ENCODE peak calls at places on chromosomes 13 and 19, in nine cellular contexts. L, N, O, E, B, T, H, I and D are unnamed samples.

GRCh38 chr19:51689751-51690358 is 3.3 kb upstream of the SPACA6 start:
- DNase-seq in L (peak), N (no peak), O (peak), E (peak), B (peak), T (peak), H (no peak), I (peak), D (peak)

GRCh38 chr13:75495938-75496337 is 14.0 kb upstream of the TBC1D4 start:
- DNase-seq in L (peak), N (no peak), O (no peak), E (no peak), B (no peak), T (no peak), H (peak), I (no peak), D (no peak)

GRCh38 chr13:112069063-112069726 is 2.2 kb downstream of the SOX1 start:
- DNase-seq in L (no peak), N (no peak), O (no peak), E (no peak), B (no peak), T (no peak), H (no peak), I (no peak), D (no peak)

GRCh38 chr13:46039421-46040036 is 13.0 kb downstream of the ZC3H13 start:
- DNase-seq in L (peak), N (no peak), O (no peak), E (no peak), B (no peak), T (no peak), H (no peak), I (no peak), D (no peak)

GRCh38 chr13:31349156-31349555 is 149.4 kb downstream of the B3GLCT start:
- DNase-seq in L (no peak), N (no peak), O (no peak), E (no peak), B (no peak), T (no peak), H (no peak), I (no peak), D (no peak)

GRCh38 chr13:73828811-73829210 is 305.4 kb downstream of the KLF12 start:
- DNase-seq in L (no peak), N (no peak), O (no peak), E (no peak), B (peak), T (no peak), H (no peak), I (no peak), D (no peak)

GRCh38 chr13:76473552-76474134 is 412.6 kb downstream of the KCTD12 start:
- DNase-seq in L (peak), N (peak), O (peak), E (peak), B (peak), T (peak), H (peak), I (peak), D (peak)

GRCh38 chr13:78777973-78778372 is 119.0 kb upstream of the OBI1 start:
- DNase-seq in L (no peak), N (no peak), O (no peak), E (no peak), B (no peak), T (no peak), H (no peak), I (no peak), D (no peak)

GRCh38 chr13:26061947-26062346 is 10.1 kb upstream of the SHISA2 start:
- DNase-seq in L (peak), N (no peak), O (no peak), E (no peak), B (no peak), T (no peak), H (peak), I (no peak), D (no peak)

GRCh38 chr19:18661346-18661745 is 22.1 kb upstream of the CRTC1 start:
- DNase-seq in L (no peak), N (no peak), O (no peak), E (no peak), B (no peak), T (no peak), H (no peak), I (no peak), D (no peak)

GRCh38 chr19:14346279-14346678 is 35.0 kb upstream of the ADGRE5 start:
- DNase-seq in L (no peak), N (no peak), O (no peak), E (no peak), B (no peak), T (no peak), H (no peak), I (no peak), D (no peak)

GRCh38 chr13:113592571-113592970 is 8.0 kb downstream of the TFDP1 start:
- DNase-seq in L (no peak), N (no peak), O (no peak), E (no peak), B (no peak), T (no peak), H (no peak), I (no peak), D (peak)

GRCh38 chr13:73985789-73986188 is 148.4 kb downstream of the KLF12 start:
- DNase-seq in L (no peak), N (no peak), O (no peak), E (no peak), B (peak), T (no peak), H (no peak), I (no peak), D (no peak)

GRCh38 chr19:39497850-39498261 is 891 bp upstream of the DLL3 start:
- DNase-seq in L (peak), N (no peak), O (peak), E (peak), B (peak), T (no peak), H (no peak), I (peak), D (no peak)

GRCh38 chr19:4971424-4971793 is 2.5 kb downstream of the KDM4B start:
- DNase-seq in L (no peak), N (no peak), O (peak), E (no peak), B (peak), T (no peak), H (no peak), I (no peak), D (no peak)

GRCh38 chr19:4715529-4716221 is 8.0 kb downstream of the DPP9 start:
- DNase-seq in L (no peak), N (no peak), O (no peak), E (no peak), B (no peak), T (no peak), H (no peak), I (no peak), D (no peak)

GRCh38 chr19:47714339-47714738 is 1.1 kb downstream of the EHD2 start:
- DNase-seq in L (peak), N (no peak), O (no peak), E (no peak), B (no peak), T (no peak), H (no peak), I (no peak), D (no peak)

GRCh38 chr13:97382276-97382675 is 51.7 kb upstream of the RAP2A start:
- DNase-seq in L (no peak), N (no peak), O (no peak), E (no peak), B (no peak), T (no peak), H (no peak), I (no peak), D (no peak)

GRCh38 chr19:52227980-52228379 is 38.1 kb downstream of the PPP2R1A start:
- DNase-seq in L (no peak), N (no peak), O (no peak), E (no peak), B (no peak), T (no peak), H (no peak), I (no peak), D (no peak)

GRCh38 chr13:76663941-76664340 is 222.3 kb downstream of the KCTD12 start:
- DNase-seq in L (peak), N (no peak), O (no peak), E (no peak), B (peak), T (no peak), H (no peak), I (no peak), D (no peak)

GRCh38 chr13:77388944-77389616 is 62.2 kb upstream of the MYCBP2 start:
- DNase-seq in L (no peak), N (no peak), O (no peak), E (no peak), B (no peak), T (no peak), H (no peak), I (no peak), D (no peak)